ENCODE peak calls at places on chromosomes 4 and X, in four cellular contexts. One of them, this sample, is unnamed.

GRCh38 chr4:105630670-105631655 is 77.5 kb downstream of the INTS12 start:
- DNase-seq in heart left ventricle: no peak
- DNase-seq in IMR-90: no peak
- DNase-seq in thoracic aorta: no peak
- DNase-seq in this sample: no peak

GRCh38 chrX:118631586-118631985 is 95.8 kb upstream of the IL13RA1 start:
- DNase-seq in heart left ventricle: no peak
- DNase-seq in thoracic aorta: no peak
- DNase-seq in IMR-90: no peak
- DNase-seq in this sample: no peak

GRCh38 chr4:141635726-141636076 is 682 bp upstream of the IL15 start:
- DNase-seq in IMR-90: no peak
- DNase-seq in thoracic aorta: no peak
- DNase-seq in heart left ventricle: no peak
- DNase-seq in this sample: no peak

GRCh38 chrX:134026732-134027311 is 41.4 kb upstream of the GPC3 start:
- DNase-seq in heart left ventricle: no peak
- DNase-seq in IMR-90: peak
- DNase-seq in thoracic aorta: no peak
- DNase-seq in this sample: no peak

GRCh38 chr4:143554728-143555597 is 41.5 kb downstream of the SMARCA5 start:
- DNase-seq in IMR-90: no peak
- DNase-seq in thoracic aorta: no peak
- DNase-seq in heart left ventricle: no peak
- DNase-seq in this sample: no peak

GRCh38 chrX:152632445-152633097 is 5.1 kb upstream of the GABRQ start:
- DNase-seq in heart left ventricle: no peak
- DNase-seq in thoracic aorta: no peak
- DNase-seq in IMR-90: peak
- DNase-seq in this sample: no peak

GRCh38 chrX:1518512-1518911 is 18.5 kb downstream of the P2RY8 start:
- DNase-seq in thoracic aorta: no peak
- DNase-seq in IMR-90: no peak
- DNase-seq in heart left ventricle: no peak
- DNase-seq in this sample: no peak

GRCh38 chr4:176063718-176064117 is 1.9 kb upstream of the WDR17 start:
- DNase-seq in heart left ventricle: no peak
- DNase-seq in thoracic aorta: no peak
- DNase-seq in IMR-90: no peak
- DNase-seq in this sample: no peak

GRCh38 chr4:147286846-147287587 is 193.9 kb upstream of the EDNRA start:
- DNase-seq in IMR-90: peak
- DNase-seq in heart left ventricle: no peak
- DNase-seq in thoracic aorta: no peak
- DNase-seq in this sample: no peak

GRCh38 chr4:175671491-175671934 is 140.6 kb downstream of the GPM6A start:
- DNase-seq in heart left ventricle: no peak
- DNase-seq in IMR-90: no peak
- DNase-seq in thoracic aorta: no peak
- DNase-seq in this sample: no peak

GRCh38 chr4:185740471-185740873 is 71.5 kb downstream of the SORBS2 start:
- DNase-seq in heart left ventricle: no peak
- DNase-seq in thoracic aorta: no peak
- DNase-seq in IMR-90: no peak
- DNase-seq in this sample: no peak

GRCh38 chr4:8847331-8847730 is 24.3 kb downstream of the HMX1 start:
- DNase-seq in IMR-90: no peak
- DNase-seq in heart left ventricle: peak
- DNase-seq in thoracic aorta: no peak
- DNase-seq in this sample: peak

GRCh38 chr4:119039160-119039559 is 96.5 kb upstream of the MYOZ2 start:
- DNase-seq in heart left ventricle: no peak
- DNase-seq in thoracic aorta: no peak
- DNase-seq in IMR-90: no peak
- DNase-seq in this sample: no peak

GRCh38 chr4:183398298-183399129 is 45.9 kb upstream of the CDKN2AIP start:
- DNase-seq in IMR-90: peak
- DNase-seq in thoracic aorta: no peak
- DNase-seq in heart left ventricle: peak
- DNase-seq in this sample: peak

GRCh38 chr4:110904435-110905050 is 281.7 kb upstream of the PITX2 start:
- DNase-seq in heart left ventricle: no peak
- DNase-seq in IMR-90: peak
- DNase-seq in thoracic aorta: no peak
- DNase-seq in this sample: no peak

GRCh38 chr4:22500128-22500611 is 15.7 kb downstream of the ADGRA3 start:
- DNase-seq in thoracic aorta: no peak
- DNase-seq in heart left ventricle: no peak
- DNase-seq in IMR-90: no peak
- DNase-seq in this sample: no peak
- H3K27ac ChIP-seq in thoracic aorta: no peak
- H3K27ac ChIP-seq in heart left ventricle: peak
- H3K27ac ChIP-seq in IMR-90: no peak
- H3K27ac ChIP-seq in this sample: no peak

DNA sequence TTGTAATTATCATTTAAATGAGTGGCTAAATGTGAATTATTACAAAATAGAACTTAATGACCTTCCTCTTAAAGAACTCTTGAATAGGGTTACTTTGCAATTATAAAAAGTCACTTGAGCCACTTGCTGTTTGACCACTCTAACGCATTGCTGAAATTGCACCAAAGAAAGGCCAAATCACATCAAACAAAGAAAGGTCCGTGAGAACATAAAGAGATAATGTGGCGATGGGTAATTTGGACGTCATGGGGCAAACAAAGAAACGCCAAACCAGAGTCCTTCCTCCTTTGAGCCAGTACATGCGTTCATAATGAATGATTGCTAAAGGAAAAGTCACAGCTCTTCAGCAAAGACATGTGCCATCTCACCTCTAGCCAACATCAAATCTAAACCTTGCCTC is 229.8 kb upstream of the STS start:
- DNase-seq in thoracic aorta: no peak
- DNase-seq in IMR-90: no peak
- DNase-seq in heart left ventricle: no peak
- DNase-seq in this sample: no peak
- H3K27ac ChIP-seq in thoracic aorta: no peak
- H3K27ac ChIP-seq in IMR-90: no peak
- H3K27ac ChIP-seq in heart left ventricle: no peak
- H3K27ac ChIP-seq in this sample: no peak

GRCh38 chr4:16226816-16227461 is 668 bp upstream of the TAPT1 start:
- DNase-seq in heart left ventricle: peak
- DNase-seq in IMR-90: no peak
- DNase-seq in thoracic aorta: no peak
- DNase-seq in this sample: peak

GRCh38 chr4:16225681-16225995 is 633 bp downstream of the TAPT1 start:
- DNase-seq in thoracic aorta: no peak
- DNase-seq in heart left ventricle: no peak
- DNase-seq in IMR-90: no peak
- DNase-seq in this sample: no peak

GRCh38 chr4:16225996-16226815 is at the start of gene TAPT1:
- DNase-seq in thoracic aorta: peak
- DNase-seq in IMR-90: peak
- DNase-seq in heart left ventricle: peak
- DNase-seq in this sample: peak

GRCh38 chr4:16229604-16230003 is 3.3 kb upstream of the TAPT1 start:
- DNase-seq in IMR-90: no peak
- DNase-seq in heart left ventricle: no peak
- DNase-seq in thoracic aorta: no peak
- DNase-seq in this sample: no peak

GRCh38 chr4:16227462-16227868 is 1.2 kb upstream of the TAPT1 start:
- DNase-seq in IMR-90: peak
- DNase-seq in heart left ventricle: peak
- DNase-seq in thoracic aorta: no peak
- DNase-seq in this sample: peak
- H3K27ac ChIP-seq in IMR-90: peak
- H3K27ac ChIP-seq in heart left ventricle: peak
- H3K27ac ChIP-seq in thoracic aorta: peak
- H3K27ac ChIP-seq in this sample: peak

GRCh38 chr4:113452868-113453620 is 308.5 kb downstream of the CAMK2D start:
- DNase-seq in thoracic aorta: no peak
- DNase-seq in heart left ventricle: no peak
- DNase-seq in IMR-90: peak
- DNase-seq in this sample: no peak
- H3K27ac ChIP-seq in thoracic aorta: peak
- H3K27ac ChIP-seq in heart left ventricle: peak
- H3K27ac ChIP-seq in IMR-90: peak
- H3K27ac ChIP-seq in this sample: peak

GRCh38 chrX:131273024-131273423 is 16.1 kb downstream of the IGSF1 start:
- DNase-seq in heart left ventricle: no peak
- DNase-seq in thoracic aorta: no peak
- DNase-seq in IMR-90: no peak
- DNase-seq in this sample: no peak

GRCh38 chrX:131270085-131270484 is 19.0 kb downstream of the IGSF1 start:
- DNase-seq in IMR-90: no peak
- DNase-seq in thoracic aorta: no peak
- DNase-seq in heart left ventricle: no peak
- DNase-seq in this sample: no peak

GRCh38 chrX:131271826-131272225 is 17.3 kb downstream of the IGSF1 start:
- DNase-seq in heart left ventricle: no peak
- DNase-seq in thoracic aorta: no peak
- DNase-seq in IMR-90: no peak
- DNase-seq in this sample: no peak

GRCh38 chrX:131271274-131271673 is 17.8 kb downstream of the IGSF1 start:
- DNase-seq in heart left ventricle: no peak
- DNase-seq in IMR-90: no peak
- DNase-seq in thoracic aorta: no peak
- DNase-seq in this sample: no peak
- H3K27ac ChIP-seq in heart left ventricle: no peak
- H3K27ac ChIP-seq in IMR-90: no peak
- H3K27ac ChIP-seq in thoracic aorta: no peak
- H3K27ac ChIP-seq in this sample: no peak

DNA sequence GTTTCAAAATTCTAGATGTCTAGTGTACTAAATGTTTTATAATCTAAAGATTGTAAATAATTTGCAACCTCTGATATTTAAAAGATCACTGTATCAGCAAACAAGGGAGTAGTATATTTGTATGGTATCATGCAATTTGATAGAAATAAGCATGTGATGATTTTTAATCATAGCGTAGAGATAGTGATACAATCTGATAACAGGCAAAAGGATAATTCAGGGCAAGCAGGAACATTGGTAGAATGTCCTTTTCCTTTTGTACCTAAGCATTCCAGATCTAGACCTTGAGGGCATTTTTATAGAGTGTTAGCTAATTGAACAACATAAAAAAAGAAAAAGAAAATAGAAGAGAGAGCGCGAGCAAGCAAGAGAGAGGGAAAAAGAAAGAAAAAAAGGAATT is 1.4 kb downstream of the ANK2 start:
- DNase-seq in thoracic aorta: no peak
- DNase-seq in heart left ventricle: no peak
- DNase-seq in IMR-90: no peak
- DNase-seq in this sample: no peak
- H3K27ac ChIP-seq in thoracic aorta: no peak
- H3K27ac ChIP-seq in heart left ventricle: no peak
- H3K27ac ChIP-seq in IMR-90: no peak
- H3K27ac ChIP-seq in this sample: no peak

GRCh38 chrX:46306103-46306502 is 239.1 kb downstream of the ZNF674 start:
- DNase-seq in IMR-90: no peak
- DNase-seq in thoracic aorta: no peak
- DNase-seq in heart left ventricle: no peak
- DNase-seq in this sample: no peak
- H3K27ac ChIP-seq in IMR-90: no peak
- H3K27ac ChIP-seq in thoracic aorta: no peak
- H3K27ac ChIP-seq in heart left ventricle: no peak
- H3K27ac ChIP-seq in this sample: no peak